ENCODE peak calls at places on chromosomes 7 and 10, in ten cellular contexts. G, K, T, L, B, M, J, I, Y and F are unnamed samples.

GRCh38 chr10:78605800-78606350 is 462.9 kb upstream of the ZMIZ1 start:
- DNase-seq in G (no peak), K (no peak), T (no peak), L (no peak), B (no peak), M (no peak), J (no peak), I (no peak), Y (peak), F (no peak)

GRCh38 chr7:148941598-148942280 is 57.6 kb upstream of the EZH2 start:
- DNase-seq in G (peak), K (peak), T (peak), L (peak), B (peak), M (peak), J (peak), I (peak), Y (peak), F (no peak)

GRCh38 chr7:94698275-94698674 is 42.3 kb upstream of the SGCE start:
- DNase-seq in G (no peak), K (no peak), T (no peak), L (no peak), B (peak), M (peak), J (no peak), I (no peak), Y (peak), F (peak)

GRCh38 chr10:119190954-119191619 is 12.5 kb upstream of the PRDX3 start:
- DNase-seq in G (no peak), K (no peak), T (no peak), L (no peak), B (no peak), M (no peak), J (no peak), I (no peak), Y (no peak), F (no peak)

GRCh38 chr10:49552277-49552676 is 13.4 kb upstream of the ERCC6 start:
- DNase-seq in G (no peak), K (no peak), T (no peak), L (no peak), B (peak), M (peak), J (no peak), I (no peak), Y (peak), F (no peak)

GRCh38 chr10:112952282-112952991 is 2.4 kb downstream of the TCF7L2 start:
- DNase-seq in G (no peak), K (peak), T (no peak), L (peak), B (peak), M (peak), J (no peak), I (peak), Y (peak), F (no peak)

GRCh38 chr10:33774857-33775256 is 440.4 kb upstream of the NRP1 start:
- DNase-seq in G (no peak), K (no peak), T (no peak), L (no peak), B (no peak), M (no peak), J (no peak), I (no peak), Y (no peak), F (no peak)

GRCh38 chr7:68550027-68550426 is 1048.2 kb upstream of the AUTS2 start:
- DNase-seq in G (no peak), K (no peak), T (no peak), L (no peak), B (no peak), M (no peak), J (no peak), I (no peak), Y (no peak), F (no peak)

GRCh38 chr10:3865565-3865964 is 80.6 kb upstream of the KLF6 start:
- DNase-seq in G (no peak), K (no peak), T (no peak), L (no peak), B (no peak), M (no peak), J (no peak), I (no peak), Y (no peak), F (no peak)

GRCh38 chr7:39624202-39624807 is 933 bp downstream of the RALA start:
- DNase-seq in G (no peak), K (no peak), T (peak), L (no peak), B (peak), M (no peak), J (no peak), I (no peak), Y (peak), F (no peak)

GRCh38 chr7:81684513-81685262 is 85.2 kb downstream of the HGF start:
- DNase-seq in G (no peak), K (peak), T (peak), L (peak), B (peak), M (peak), J (no peak), I (peak), Y (peak), F (peak)

GRCh38 chr7:141300816-141301215 is 227.0 kb downstream of the TMEM178B start:
- DNase-seq in G (no peak), K (no peak), T (no peak), L (no peak), B (no peak), M (no peak), J (no peak), I (no peak), Y (no peak), F (no peak)

GRCh38 chr10:5684318-5684970 is at the start of gene TASOR2:
- DNase-seq in G (peak), K (peak), T (peak), L (peak), B (peak), M (peak), J (peak), I (peak), Y (peak), F (peak)

GRCh38 chr7:103880201-103880600 is 109.3 kb downstream of the RELN start:
- DNase-seq in G (no peak), K (no peak), T (no peak), L (no peak), B (no peak), M (no peak), J (no peak), I (no peak), Y (no peak), F (no peak)

GRCh38 chr7:24129597-24129996 is 154.4 kb upstream of the NPY start:
- DNase-seq in G (no peak), K (no peak), T (no peak), L (no peak), B (no peak), M (peak), J (no peak), I (no peak), Y (no peak), F (peak)

DNA sequence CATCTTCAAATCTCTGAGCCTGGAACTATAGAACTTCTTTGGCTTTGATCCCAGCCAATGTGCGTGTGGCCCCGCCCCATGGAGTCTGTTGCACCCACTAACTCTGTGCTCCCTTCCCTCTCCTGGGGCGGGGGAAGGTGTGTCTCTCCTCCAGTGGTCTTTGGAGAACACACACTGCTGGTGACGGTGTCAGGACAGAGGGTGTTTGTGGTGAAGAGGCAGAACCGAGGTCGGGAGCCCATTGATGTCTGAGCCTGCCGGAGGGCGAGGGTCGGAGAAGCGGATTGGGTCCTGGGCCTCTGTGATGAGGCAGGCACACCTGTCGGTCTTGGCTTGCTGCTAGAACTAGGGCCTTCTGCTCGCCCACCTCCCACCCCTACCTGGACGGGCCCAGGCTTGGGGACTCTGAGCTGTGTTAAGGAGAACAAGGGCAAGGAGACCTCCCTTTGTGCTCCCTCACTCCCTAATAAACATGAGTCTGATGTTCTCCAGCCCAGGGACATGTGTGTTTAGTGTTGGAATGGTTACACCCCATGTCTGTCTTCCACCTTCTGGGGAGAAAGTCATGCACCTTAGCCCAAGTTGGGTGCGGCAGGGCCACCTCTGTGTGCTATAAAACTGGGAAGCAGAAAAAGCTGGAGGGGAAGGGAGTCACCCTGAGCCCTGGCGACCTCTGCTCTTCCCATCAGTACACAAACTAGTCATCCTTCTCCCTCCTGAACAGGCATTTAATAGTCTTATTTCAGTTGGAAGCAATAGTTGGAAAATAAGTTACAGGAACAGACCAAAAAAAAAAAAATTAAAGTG is 4.6 kb downstream of the TRAPPC14 start:
- DNase-seq in G (no peak), K (no peak), T (no peak), L (no peak), B (no peak), M (no peak), J (no peak), I (no peak), Y (no peak), F (no peak)
- H3K4me3 ChIP-seq in G (no peak), K (no peak), T (no peak), L (no peak), B (no peak), M (no peak), J (no peak), I (no peak), Y (no peak), F (no peak)

GRCh38 chr7:99326408-99326782 is 697 bp downstream of the ARPC1A start:
- DNase-seq in G (no peak), K (no peak), T (no peak), L (no peak), B (no peak), M (no peak), J (no peak), I (no peak), Y (no peak), F (no peak)

GRCh38 chr7:99325597-99326407 is at the start of gene ARPC1A:
- DNase-seq in G (peak), K (peak), T (peak), L (peak), B (peak), M (peak), J (peak), I (peak), Y (peak), F (peak)

GRCh38 chr7:99324966-99325596 is 617 bp upstream of the ARPC1A start:
- DNase-seq in G (no peak), K (no peak), T (no peak), L (no peak), B (no peak), M (no peak), J (no peak), I (no peak), Y (no peak), F (no peak)

GRCh38 chr7:99331002-99331401 is 5.3 kb downstream of the ARPC1A start:
- DNase-seq in G (no peak), K (no peak), T (no peak), L (no peak), B (no peak), M (no peak), J (no peak), I (no peak), Y (no peak), F (no peak)
- H3K4me3 ChIP-seq in G (no peak), K (no peak), T (no peak), L (no peak), B (no peak), M (no peak), J (no peak), I (no peak), Y (no peak), F (no peak)

DNA sequence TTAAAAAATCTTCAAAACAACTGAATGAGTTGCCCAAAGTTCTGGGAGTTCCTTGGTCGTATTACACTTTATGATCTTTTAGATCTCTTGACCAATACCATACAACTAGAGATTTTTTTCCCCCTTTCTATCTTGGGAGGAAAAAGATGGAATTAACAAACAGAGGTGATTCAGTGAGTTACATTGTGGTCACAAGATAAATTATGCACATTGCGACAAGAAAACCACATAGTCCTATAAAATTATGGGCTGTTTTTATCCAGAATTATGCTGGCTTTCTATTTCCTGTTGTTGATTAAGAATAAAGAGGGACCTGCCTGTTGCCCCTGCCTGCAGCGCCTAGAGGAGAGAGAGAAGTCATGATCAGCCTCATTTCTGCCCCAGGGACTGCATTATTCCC is 8.2 kb upstream of the SGPL1 start:
- DNase-seq in G (no peak), K (no peak), T (no peak), L (no peak), B (no peak), M (no peak), J (no peak), I (no peak), Y (no peak), F (no peak)
- H3K4me3 ChIP-seq in G (no peak), K (no peak), T (no peak), L (no peak), B (no peak), M (no peak), J (no peak), I (no peak), Y (no peak), F (no peak)

DNA sequence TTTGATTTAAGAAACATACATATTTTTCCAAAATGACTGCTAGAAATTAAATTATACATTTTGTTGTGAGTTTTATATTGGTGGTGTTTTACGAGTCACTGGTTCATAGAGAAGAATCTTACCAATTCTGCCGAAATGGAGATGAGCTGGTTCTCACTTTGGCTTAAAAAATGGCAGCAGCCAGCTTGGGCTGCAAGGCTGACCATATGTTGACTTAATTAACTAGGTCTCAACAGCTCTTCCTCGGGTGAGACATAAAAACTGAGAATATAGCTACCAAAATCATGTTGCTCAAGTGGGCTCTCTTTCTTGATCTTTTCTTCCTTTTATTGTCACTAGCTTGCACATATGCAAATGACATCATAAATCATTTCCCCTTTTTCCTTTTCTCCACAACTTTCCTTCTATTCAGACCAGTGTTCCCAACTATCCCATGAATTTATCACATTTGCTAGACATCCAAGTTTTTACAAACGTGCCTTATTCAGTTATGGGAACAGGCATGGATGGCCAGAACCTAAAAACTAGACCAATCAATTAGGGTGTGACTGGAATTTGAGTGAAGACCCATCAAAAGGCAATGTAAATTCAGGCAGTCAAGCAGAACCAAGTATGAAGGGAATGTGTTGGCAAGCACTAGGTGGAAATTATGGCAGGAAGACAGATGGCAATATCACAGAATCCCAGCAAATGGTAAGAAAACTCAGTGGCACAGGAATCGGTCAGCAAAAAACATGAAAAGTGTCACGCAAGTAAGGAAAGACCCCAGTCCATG is 6.4 kb upstream of the TSPAN12 start:
- DNase-seq in G (no peak), K (no peak), T (no peak), L (no peak), B (no peak), M (no peak), J (no peak), I (no peak), Y (no peak), F (no peak)
- H3K4me3 ChIP-seq in G (no peak), K (no peak), T (no peak), L (no peak), B (no peak), M (no peak), J (no peak), I (no peak), Y (no peak), F (no peak)

GRCh38 chr10:104329754-104330153 is 8.5 kb downstream of the ITPRIP start:
- DNase-seq in G (no peak), K (no peak), T (no peak), L (peak), B (no peak), M (peak), J (no peak), I (no peak), Y (peak), F (no peak)

GRCh38 chr10:104331208-104331838 is 6.9 kb downstream of the ITPRIP start:
- DNase-seq in G (no peak), K (peak), T (no peak), L (no peak), B (peak), M (peak), J (no peak), I (no peak), Y (peak), F (no peak)

GRCh38 chr10:104328916-104329710 is 9.2 kb downstream of the ITPRIP start:
- DNase-seq in G (peak), K (peak), T (peak), L (peak), B (peak), M (peak), J (no peak), I (peak), Y (peak), F (no peak)

GRCh38 chr10:104328636-104328915 is 9.7 kb downstream of the ITPRIP start:
- DNase-seq in G (no peak), K (no peak), T (no peak), L (no peak), B (no peak), M (no peak), J (no peak), I (no peak), Y (no peak), F (no peak)

GRCh38 chr10:104330168-104331117 is 7.8 kb downstream of the ITPRIP start:
- DNase-seq in G (no peak), K (no peak), T (no peak), L (peak), B (peak), M (peak), J (no peak), I (peak), Y (peak), F (no peak)
- H3K4me3 ChIP-seq in G (no peak), K (peak), T (no peak), L (no peak), B (no peak), M (no peak), J (no peak), I (peak), Y (peak), F (no peak)

DNA sequence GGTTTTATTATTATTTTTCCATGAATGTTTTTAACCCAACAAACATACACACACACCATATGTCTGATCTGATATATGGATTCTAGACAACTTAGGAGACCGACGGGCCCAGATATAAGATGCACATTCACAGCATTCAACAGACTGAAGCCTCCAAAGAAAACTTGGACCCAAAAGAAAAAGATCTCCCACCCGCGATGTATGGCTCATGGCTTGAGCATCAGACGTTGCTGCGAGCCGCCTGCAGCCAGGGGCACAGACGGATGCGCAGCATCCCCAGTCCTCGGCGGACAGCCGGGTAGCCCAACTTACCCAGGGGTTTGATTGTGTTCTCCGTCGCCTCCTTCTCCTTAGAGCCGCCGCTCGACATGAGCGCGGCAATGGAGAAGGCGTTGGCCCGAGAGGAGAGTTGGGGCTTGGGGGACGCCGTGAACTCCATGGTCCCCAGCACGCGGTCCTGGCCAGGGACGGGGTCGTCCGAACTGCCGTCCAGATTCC is 669 bp downstream of the TBX20 start:
- DNase-seq in G (no peak), K (no peak), T (no peak), L (no peak), B (no peak), M (no peak), J (no peak), I (no peak), Y (no peak), F (no peak)
- H3K4me3 ChIP-seq in G (no peak), K (peak), T (no peak), L (no peak), B (peak), M (no peak), J (peak), I (peak), Y (peak), F (no peak)